ENCODE peak calls at places on chromosomes 16 and 17, in ten cellular contexts. B is fibroblast of lung, G is OCI-LY7, W is SK-N-SH, P is endothelial cell of umbilical vein, L is PC-3, A is IMR-90, R is HCT116, N is GM23248, M is K562. O is an unnamed sample.

GRCh38 chr17:82791532-82791931 is 39.7 kb downstream of the TBCD start:
- DNase-seq in W (no peak), L (peak; percentile 51), P (peak; percentile 37), M (no peak), R (no peak), N (peak; percentile 84), G (no peak), B (peak; percentile 96), A (peak; percentile 98), O (no peak)

GRCh38 chr16:50244504-50245416 is 21.6 kb upstream of the ADCY7 start:
- DNase-seq in W (no peak), M (no peak), B (no peak), P (no peak), A (no peak), N (no peak), G (no peak), L (peak; percentile 59), R (no peak), O (peak; percentile 31)

GRCh38 chr17:4028436-4028835 is 64.2 kb upstream of the ATP2A3 start:
- DNase-seq in R (no peak), P (no peak), N (no peak), B (no peak), A (no peak), M (no peak), G (no peak), W (no peak), L (no peak), O (no peak)

GRCh38 chr16:495127-495748 is 32.3 kb upstream of the CAPN15 start:
- DNase-seq in B (peak; percentile 6), P (peak; percentile 49), W (peak; percentile 69), M (peak; percentile 64), R (no peak), A (peak; percentile 27), G (peak; percentile 24), L (peak; percentile 45), N (peak; percentile 58), O (peak; percentile 72)

GRCh38 chr17:4897198-4897657 is 2.1 kb upstream of the C17orf107 start:
- DNase-seq in M (no peak), P (no peak), A (no peak), G (no peak), B (no peak), W (no peak), L (no peak), R (no peak), N (no peak), O (no peak)

GRCh38 chr17:13601776-13602551 is at the start of gene HS3ST3A1:
- DNase-seq in G (no peak), M (peak; percentile 83), P (no peak), N (peak; percentile 97), R (no peak), W (peak; percentile 73), A (peak; percentile 82), L (peak; percentile 84), B (peak; percentile 94), O (no peak)

GRCh38 chr16:85570213-85570734 is 42.8 kb upstream of the GSE1 start:
- DNase-seq in P (no peak), A (no peak), L (peak; percentile 87), B (no peak), G (peak; percentile 47), M (peak; percentile 54), W (no peak), N (no peak), R (peak; percentile 56), O (no peak)

GRCh38 chr17:72754513-72754912 is 338.0 kb downstream of the SLC39A11 start:
- DNase-seq in G (no peak), M (no peak), B (peak; percentile 7), P (no peak), W (no peak), L (peak; percentile 82), R (no peak), A (peak; percentile 11), N (no peak), O (no peak)

GRCh38 chr17:40498281-40499084 is 2.9 kb downstream of the TNS4 start:
- DNase-seq in P (no peak), N (peak; percentile 54), A (no peak), M (no peak), W (no peak), B (no peak), L (no peak), R (no peak), G (no peak), O (no peak)

GRCh38 chr17:40499551-40500189 is 1.8 kb downstream of the TNS4 start:
- DNase-seq in A (peak; percentile 60), B (peak; percentile 66), G (no peak), R (no peak), W (peak; percentile 84), L (peak; percentile 70), P (peak; percentile 58), N (peak; percentile 87), M (no peak), O (no peak)

GRCh38 chr17:40496634-40497420 is 4.6 kb downstream of the TNS4 start:
- DNase-seq in L (no peak), P (no peak), M (no peak), B (no peak), R (no peak), W (no peak), A (no peak), N (no peak), G (no peak), O (peak; percentile 14)

GRCh38 chr17:40496170-40496569 is 5.3 kb downstream of the TNS4 start:
- DNase-seq in M (no peak), L (no peak), A (no peak), W (no peak), R (no peak), B (no peak), P (no peak), N (no peak), G (no peak), O (no peak)

GRCh38 chr17:40497704-40498103 is 3.7 kb downstream of the TNS4 start:
- DNase-seq in M (no peak), G (no peak), B (no peak), W (no peak), P (no peak), N (peak; percentile 90), A (peak; percentile 61), L (peak; percentile 44), R (no peak), O (peak; percentile 20)
- H4K20me1 ChIP-seq in M (no peaks in the 10 kb centered on the region), G (no peaks in the 10 kb centered on the region), B (no peaks in the 10 kb centered on the region), W (no peaks in the 10 kb centered on the region), P (no peaks in the 10 kb centered on the region), N (no peaks in the 10 kb centered on the region), A (no peaks in the 10 kb centered on the region), L (peaks cover 32% of the 10 kb centered on the region), R (no peaks in the 10 kb centered on the region), O (no peaks in the 10 kb centered on the region)

GRCh38 chr17:46110219-46110618 is 83.0 kb downstream of the KANSL1 start:
- DNase-seq in A (no peak), G (no peak), R (no peak), B (no peak), N (no peak), L (no peak), W (no peak), M (no peak), P (no peak), O (no peak)

GRCh38 chr17:46109603-46110189 is 83.5 kb downstream of the KANSL1 start:
- DNase-seq in R (no peak), G (no peak), B (no peak), W (no peak), M (peak; percentile 29), L (peak; percentile 52), A (no peak), P (no peak), N (no peak), O (no peak)

GRCh38 chr17:46106966-46107644 is 86.1 kb downstream of the KANSL1 start:
- DNase-seq in G (no peak), L (no peak), B (no peak), W (no peak), N (no peak), M (no peak), P (no peak), R (no peak), A (no peak), O (no peak)

GRCh38 chr17:46108120-46108519 is 85.1 kb downstream of the KANSL1 start:
- DNase-seq in W (no peak), M (no peak), R (no peak), L (peak; percentile 16), G (no peak), N (no peak), P (no peak), B (no peak), A (no peak), O (no peak)

GRCh38 chr17:46108550-46109110 is 84.6 kb downstream of the KANSL1 start:
- DNase-seq in N (no peak), W (no peak), G (no peak), R (no peak), A (no peak), P (peak; percentile 65), M (peak; percentile 49), L (peak; percentile 57), B (no peak), O (no peak)
- H3K4me1 ChIP-seq in N (peaks cover 5% of the 10 kb centered on the region), W (peaks cover 3% of the 10 kb centered on the region), G (no peaks in the 10 kb centered on the region), R (no peaks in the 10 kb centered on the region), A (peaks cover 2% of the 10 kb centered on the region), P (peaks cover 41% of the 10 kb centered on the region), M (peaks cover 30% of the 10 kb centered on the region), L (peaks cover 31% of the 10 kb centered on the region), B (no peaks in the 10 kb centered on the region), O (peaks cover 61% of the 10 kb centered on the region)

DNA sequence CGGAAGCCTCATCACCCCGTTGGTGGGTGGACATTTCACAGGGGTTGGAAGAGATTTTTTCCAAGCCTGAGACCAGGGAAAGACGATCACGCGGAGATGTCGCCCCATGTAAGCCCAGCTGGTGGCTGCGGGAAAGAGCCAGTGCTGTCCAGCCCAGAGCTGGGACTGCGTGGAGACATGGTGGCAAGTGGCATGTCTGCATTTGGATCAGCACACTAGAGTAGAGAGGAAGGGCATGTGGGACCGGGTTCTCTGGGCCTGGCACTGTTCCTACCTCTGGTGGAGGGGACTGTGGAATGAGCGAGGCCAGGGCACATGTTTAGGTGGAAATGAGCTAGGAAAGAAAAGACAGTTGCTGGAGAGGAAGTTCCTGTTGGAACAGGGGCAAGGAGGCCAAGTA is 20.0 kb downstream of the SBK1 start:
- DNase-seq in P (no peak), R (no peak), L (no peak), B (no peak), N (no peak), W (no peak), M (no peak), G (no peak), A (no peak), O (no peak)
- H4K20me1 ChIP-seq in P (no peaks in the 10 kb centered on the region), R (no peaks in the 10 kb centered on the region), L (no peaks in the 10 kb centered on the region), B (no peaks in the 10 kb centered on the region), N (no peaks in the 10 kb centered on the region), W (no peaks in the 10 kb centered on the region), M (peaks cover 8% of the 10 kb centered on the region), G (no peaks in the 10 kb centered on the region), A (no peaks in the 10 kb centered on the region), O (no peaks in the 10 kb centered on the region)

GRCh38 chr17:59375858-59376257 is 44.4 kb downstream of the YPEL2 start:
- DNase-seq in B (no peak), G (peak; percentile 30), P (no peak), A (no peak), R (no peak), W (no peak), N (peak; percentile 33), L (no peak), M (no peak), O (no peak)

GRCh38 chr17:59377410-59377809 is 46.0 kb downstream of the YPEL2 start:
- DNase-seq in G (no peak), L (no peak), A (peak; percentile 49), M (no peak), N (peak; percentile 55), W (peak; percentile 67), P (peak; percentile 94), R (no peak), B (peak; percentile 72), O (no peak)

GRCh38 chr17:59380474-59380873 is 49.0 kb downstream of the YPEL2 start:
- DNase-seq in B (no peak), P (no peak), W (no peak), M (no peak), G (no peak), N (no peak), L (no peak), R (no peak), A (no peak), O (no peak)

GRCh38 chr17:59381716-59382570 is 50.5 kb downstream of the YPEL2 start:
- DNase-seq in A (no peak), N (peak; percentile 30), M (no peak), P (peak; percentile 93), W (no peak), B (no peak), L (no peak), R (no peak), G (no peak), O (no peak)

DNA sequence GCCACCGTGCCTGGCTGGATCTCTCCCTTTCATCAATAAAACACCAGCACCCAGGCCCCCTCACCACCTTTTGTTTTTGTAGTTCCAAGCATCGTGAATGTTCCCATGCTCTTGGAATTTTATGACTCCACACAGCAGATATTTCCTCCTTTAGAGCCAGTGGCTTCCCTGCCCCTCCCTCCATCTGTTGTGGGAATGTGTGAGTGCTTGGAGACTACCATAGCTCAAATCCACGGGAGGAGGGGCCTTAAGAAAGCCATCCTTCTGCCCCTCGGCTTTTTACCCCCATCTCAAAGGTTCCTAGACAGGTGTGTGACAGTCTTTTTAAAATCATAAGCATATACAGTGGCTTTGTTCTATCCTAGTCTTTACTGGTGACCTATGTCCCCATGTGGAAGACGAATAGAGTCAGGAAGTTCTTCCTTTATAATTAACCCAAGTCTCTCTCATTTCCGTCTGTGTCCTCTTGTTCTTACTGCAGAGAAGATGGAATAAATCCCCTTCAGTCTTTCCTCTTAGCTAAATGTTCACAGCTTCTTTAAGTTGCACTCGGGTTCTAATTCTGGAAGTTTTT is 47.3 kb downstream of the YPEL2 start:
- DNase-seq in G (no peak), P (peak; percentile 93), W (no peak), M (no peak), L (no peak), B (peak; percentile 93), N (peak; percentile 82), R (no peak), A (peak; percentile 82), O (no peak)
- H3K4me1 ChIP-seq in G (peaks cover 15% of the 10 kb centered on the region), P (peaks cover 57% of the 10 kb centered on the region), W (peaks cover 22% of the 10 kb centered on the region), M (peaks cover 3% of the 10 kb centered on the region), L (no peaks in the 10 kb centered on the region), B (peaks cover 4% of the 10 kb centered on the region), N (peaks cover 56% of the 10 kb centered on the region), R (peaks cover 3% of the 10 kb centered on the region), A (peaks cover 6% of the 10 kb centered on the region), O (peaks cover 8% of the 10 kb centered on the region)

O was measured in Karpas-422.